ENCODE peak calls at places on chromosomes 7 and 10, in nine cellular contexts. G is endothelial cell of umbilical vein, B is vagina, I is esophagus muscularis mucosa, L is sigmoid colon, Y is uterus, N is suprapubic skin, T is ovary, S is IMR-90. F is an unnamed sample. For H3K4me1 and H3K27me3, the result is how much of the 10 kb centered on the place peaks cover.

GRCh38 chr7:44062903-44063295 is 2.5 kb downstream of the PGAM2 start:
- DNase-seq in G (no peak), B (no peak), I (no peak), L (no peak), Y (no peak), N (peak), T (no peak), S (no peak), F (peak)

GRCh38 chr7:142519077-142519789 is 230.0 kb upstream of the PRSS1 start:
- DNase-seq in G (no peak), B (no peak), I (peak), L (no peak), Y (no peak), N (no peak), T (no peak), S (peak), F (no peak)

GRCh38 chr7:31906479-31907171 is 163.6 kb downstream of the PDE1C start:
- DNase-seq in G (no peak), B (no peak), I (no peak), L (no peak), Y (no peak), N (no peak), T (no peak), S (no peak), F (no peak)

GRCh38 chr7:47540387-47541093 is 41.4 kb downstream of the TNS3 start:
- DNase-seq in G (no peak), B (no peak), I (no peak), L (no peak), Y (no peak), N (no peak), T (no peak), S (no peak), F (no peak)

GRCh38 chr7:143980746-143981510 is 19.2 kb upstream of the OR6B1 start:
- DNase-seq in G (no peak), B (no peak), I (no peak), L (no peak), Y (no peak), N (no peak), T (no peak), S (no peak), F (no peak)

GRCh38 chr10:4663162-4663992 is 162.6 kb upstream of the AKR1E2 start:
- DNase-seq in G (peak), B (no peak), I (no peak), L (peak), Y (peak), N (no peak), T (peak), S (peak), F (peak)

GRCh38 chr10:6669269-6669859 is 89.3 kb upstream of the PRKCQ start:
- DNase-seq in G (peak), B (no peak), I (no peak), L (no peak), Y (no peak), N (no peak), T (no peak), S (peak), F (no peak)

GRCh38 chr10:112677689-112678088 is 230.7 kb downstream of the VTI1A start:
- DNase-seq in G (no peak), B (no peak), I (no peak), L (no peak), Y (no peak), N (no peak), T (no peak), S (no peak), F (no peak)

GRCh38 chr7:127347567-127348246 is 44.8 kb downstream of the ZNF800 start:
- DNase-seq in G (peak), B (no peak), I (no peak), L (peak), Y (peak), N (peak), T (peak), S (peak), F (peak)

GRCh38 chr7:92159-92767 is 100.1 kb upstream of the FAM20C start:
- DNase-seq in G (no peak), B (no peak), I (no peak), L (no peak), Y (no peak), N (no peak), T (no peak), S (no peak), F (no peak)

GRCh38 chr10:35451103-35452016 is 115.1 kb downstream of the CCNY start:
- DNase-seq in G (no peak), B (no peak), I (no peak), L (no peak), Y (no peak), N (no peak), T (no peak), S (peak), F (no peak)

GRCh38 chr10:69456880-69457693 is 5.8 kb downstream of the TSPAN15 start:
- DNase-seq in G (no peak), B (no peak), I (no peak), L (peak), Y (no peak), N (no peak), T (no peak), S (no peak), F (no peak)

GRCh38 chr7:26238004-26238403 is 36.5 kb downstream of the CBX3 start:
- DNase-seq in G (no peak), B (no peak), I (no peak), L (no peak), Y (no peak), N (no peak), T (no peak), S (no peak), F (no peak)

GRCh38 chr10:73110345-73110849 is at the start of gene NUDT13:
- DNase-seq in G (peak), B (no peak), I (peak), L (peak), Y (peak), N (no peak), T (peak), S (peak), F (peak)

GRCh38 chr10:23892296-23892695 is 316.6 kb upstream of the KIAA1217 start:
- DNase-seq in G (no peak), B (no peak), I (no peak), L (no peak), Y (no peak), N (no peak), T (no peak), S (no peak), F (no peak)

GRCh38 chr10:98267894-98268693 is at the start of gene LOXL4:
- DNase-seq in G (no peak), B (no peak), I (no peak), L (peak), Y (peak), N (peak), T (peak), S (no peak), F (no peak)

GRCh38 chr10:60099998-60100747 is 193.8 kb upstream of the CCDC6 start:
- DNase-seq in G (peak), B (no peak), I (no peak), L (no peak), Y (no peak), N (no peak), T (no peak), S (peak), F (no peak)

GRCh38 chr10:93199221-93199681 is 125.6 kb downstream of the CYP26A1 start:
- DNase-seq in G (peak), B (no peak), I (peak), L (peak), Y (peak), N (no peak), T (peak), S (peak), F (peak)

GRCh38 chr10:94363251-94363565 is 469 bp upstream of the NOC3L start:
- DNase-seq in G (no peak), B (no peak), I (no peak), L (no peak), Y (no peak), N (no peak), T (no peak), S (no peak), F (no peak)

GRCh38 chr10:14384915-14385314 is 54.2 kb upstream of the FRMD4A start:
- DNase-seq in G (no peak), B (no peak), I (no peak), L (no peak), Y (no peak), N (no peak), T (no peak), S (no peak), F (no peak)
- H3K4me1 ChIP-seq in G (under half), B (under half), I (under half), L (under half), Y (under half), N (under half), T (under half), S (under half), F (under half)

GRCh38 chr7:91230100-91230499 is 34.1 kb upstream of the FZD1 start:
- DNase-seq in G (no peak), B (no peak), I (no peak), L (no peak), Y (no peak), N (no peak), T (no peak), S (no peak), F (no peak)
- H3K27me3 ChIP-seq in G (under half), B (under half), I (under half), L (under half), Y (under half), N (under half), T (under half), S (under half), F (under half)

GRCh38 chr7:5599543-5600200 is 176.0 kb upstream of the TNRC18 start:
- DNase-seq in G (no peak), B (no peak), I (no peak), L (no peak), Y (no peak), N (no peak), T (no peak), S (no peak), F (no peak)

GRCh38 chr7:5597772-5598171 is 174.1 kb upstream of the TNRC18 start:
- DNase-seq in G (no peak), B (no peak), I (no peak), L (no peak), Y (no peak), N (no peak), T (peak), S (no peak), F (no peak)

GRCh38 chr7:5598261-5598761 is 174.7 kb upstream of the TNRC18 start:
- DNase-seq in G (peak), B (no peak), I (no peak), L (peak), Y (no peak), N (no peak), T (no peak), S (no peak), F (no peak)

GRCh38 chr7:5596896-5597246 is 173.2 kb upstream of the TNRC18 start:
- DNase-seq in G (no peak), B (no peak), I (no peak), L (no peak), Y (no peak), N (no peak), T (peak), S (no peak), F (no peak)

DNA sequence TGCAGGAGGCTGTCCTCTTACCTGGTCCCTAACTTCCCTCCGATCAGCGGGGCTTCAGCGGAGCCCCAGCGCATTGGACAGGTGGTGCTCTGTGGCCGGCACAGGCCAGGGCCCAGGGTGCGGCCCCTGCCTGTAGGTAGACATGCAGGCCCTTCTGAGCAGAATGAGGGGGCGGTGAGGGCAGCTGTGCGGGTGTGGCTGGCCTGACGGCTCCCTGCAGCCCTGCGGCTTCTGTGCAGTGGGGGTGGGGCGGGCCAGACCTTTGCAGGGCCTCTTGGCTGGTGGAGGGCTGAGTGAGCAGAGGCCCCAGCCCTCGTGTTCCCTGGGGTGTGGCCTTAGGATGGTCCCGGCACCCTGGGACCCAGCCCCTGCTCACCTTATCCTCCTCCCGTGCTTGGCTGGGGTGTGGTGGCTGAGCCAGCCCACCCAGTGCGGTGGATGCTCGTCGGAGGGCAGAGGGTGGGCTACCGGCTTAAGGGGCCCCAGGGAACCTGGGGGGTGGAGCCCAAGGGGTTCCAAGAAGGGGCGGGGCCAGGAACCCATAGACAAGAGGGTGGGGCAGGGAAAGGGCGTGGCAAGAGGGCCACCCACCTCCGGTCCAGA is 175.2 kb upstream of the TNRC18 start:
- DNase-seq in G (no peak), B (no peak), I (no peak), L (no peak), Y (no peak), N (peak), T (peak), S (no peak), F (peak)
- TF ChIP-seq POLR2A in G (no peak), B (no peak), I (no peak), L (no peak), Y (no peak), N (no peak), T (no peak), S (no peak), F (no peak)

DNA sequence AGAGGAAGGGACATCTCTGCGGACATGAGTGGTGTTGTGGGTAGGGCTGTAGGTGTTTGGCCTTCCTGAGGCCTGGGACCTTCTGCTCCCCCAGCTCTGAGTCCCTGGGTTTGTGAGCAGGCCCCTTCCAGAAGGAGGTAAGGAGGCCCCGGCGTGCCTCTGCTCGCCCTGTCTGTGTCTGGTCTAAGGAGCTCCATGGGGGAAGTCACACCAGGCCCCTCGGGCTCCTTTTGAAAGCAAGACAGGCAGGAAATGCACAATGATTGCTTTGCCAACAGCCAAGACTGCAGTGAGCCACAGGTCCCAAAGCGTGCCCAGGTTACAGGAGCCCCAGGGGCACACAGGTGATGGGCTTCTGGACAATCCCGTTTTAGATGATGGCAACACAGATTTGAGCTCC is 89.5 kb downstream of the FAM53B start:
- DNase-seq in G (no peak), B (no peak), I (no peak), L (no peak), Y (no peak), N (no peak), T (no peak), S (no peak), F (no peak)
- H3K4me1 ChIP-seq in G (under half), B (half or more), I (under half), L (under half), Y (under half), N (half or more), T (under half), S (under half), F (under half)

GRCh38 chr10:22322663-22323160 is 1.8 kb downstream of the BMI1 start:
- DNase-seq in G (no peak), B (no peak), I (no peak), L (no peak), Y (no peak), N (no peak), T (no peak), S (no peak), F (no peak)
- H3K27me3 ChIP-seq in G (under half), B (under half), I (under half), L (under half), Y (under half), N (under half), T (under half), S (under half), F (under half)

DNA sequence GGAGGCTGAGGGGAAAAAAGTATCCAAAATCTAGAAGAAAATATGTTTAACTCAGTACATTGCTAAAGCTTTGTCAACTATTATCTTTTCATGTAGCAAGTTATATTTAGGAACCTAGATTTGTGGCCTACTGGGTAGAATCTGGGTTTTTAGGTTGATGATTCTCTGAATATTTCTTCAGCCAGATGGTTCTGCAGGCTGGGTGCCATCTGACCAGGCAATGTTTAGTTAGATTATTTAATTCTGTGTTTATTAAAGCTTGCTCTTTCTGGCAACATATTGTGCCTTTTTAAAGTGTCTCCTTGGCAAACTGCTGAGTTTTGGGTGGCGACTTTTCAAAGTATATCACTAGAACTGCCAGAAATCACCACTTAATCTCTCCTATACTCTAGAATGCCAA is 114.1 kb downstream of the LHFPL3 start:
- DNase-seq in G (no peak), B (no peak), I (no peak), L (no peak), Y (no peak), N (no peak), T (no peak), S (no peak), F (no peak)
- TF ChIP-seq POLR2A in G (no peak), B (no peak), I (no peak), L (no peak), Y (no peak), N (no peak), T (no peak), S (no peak), F (no peak)

DNA sequence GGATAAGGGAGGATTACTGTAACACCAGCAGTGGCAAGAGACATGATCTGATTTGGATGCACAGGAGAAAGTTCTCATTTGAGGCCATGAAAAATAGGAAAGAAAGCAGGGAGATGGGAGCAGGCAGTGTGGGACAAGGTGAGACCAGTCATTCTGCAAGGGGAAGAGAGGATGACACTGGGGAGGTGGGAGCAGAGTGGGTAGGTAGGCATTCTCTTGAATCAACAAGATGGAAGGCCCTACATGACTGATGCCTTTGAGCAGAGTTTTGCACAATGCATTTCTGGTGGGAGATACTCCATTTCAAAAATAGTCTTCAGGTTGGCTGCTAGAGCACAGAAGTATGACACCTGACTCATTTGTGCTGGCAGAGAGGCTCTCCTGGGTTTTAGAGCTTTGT is 10.5 kb downstream of the RPS24 start:
- DNase-seq in G (no peak), B (no peak), I (no peak), L (no peak), Y (no peak), N (no peak), T (no peak), S (no peak), F (no peak)
- H3K4me1 ChIP-seq in G (under half), B (under half), I (under half), L (under half), Y (under half), N (under half), T (under half), S (under half), F (under half)

GRCh38 chr7:33986951-33987948 is 81.9 kb downstream of the BMPER start:
- DNase-seq in G (peak), B (no peak), I (no peak), L (no peak), Y (peak), N (no peak), T (no peak), S (peak), F (no peak)
- H3K27me3 ChIP-seq in G (under half), B (under half), I (under half), L (under half), Y (under half), N (under half), T (under half), S (under half), F (under half)

DNA sequence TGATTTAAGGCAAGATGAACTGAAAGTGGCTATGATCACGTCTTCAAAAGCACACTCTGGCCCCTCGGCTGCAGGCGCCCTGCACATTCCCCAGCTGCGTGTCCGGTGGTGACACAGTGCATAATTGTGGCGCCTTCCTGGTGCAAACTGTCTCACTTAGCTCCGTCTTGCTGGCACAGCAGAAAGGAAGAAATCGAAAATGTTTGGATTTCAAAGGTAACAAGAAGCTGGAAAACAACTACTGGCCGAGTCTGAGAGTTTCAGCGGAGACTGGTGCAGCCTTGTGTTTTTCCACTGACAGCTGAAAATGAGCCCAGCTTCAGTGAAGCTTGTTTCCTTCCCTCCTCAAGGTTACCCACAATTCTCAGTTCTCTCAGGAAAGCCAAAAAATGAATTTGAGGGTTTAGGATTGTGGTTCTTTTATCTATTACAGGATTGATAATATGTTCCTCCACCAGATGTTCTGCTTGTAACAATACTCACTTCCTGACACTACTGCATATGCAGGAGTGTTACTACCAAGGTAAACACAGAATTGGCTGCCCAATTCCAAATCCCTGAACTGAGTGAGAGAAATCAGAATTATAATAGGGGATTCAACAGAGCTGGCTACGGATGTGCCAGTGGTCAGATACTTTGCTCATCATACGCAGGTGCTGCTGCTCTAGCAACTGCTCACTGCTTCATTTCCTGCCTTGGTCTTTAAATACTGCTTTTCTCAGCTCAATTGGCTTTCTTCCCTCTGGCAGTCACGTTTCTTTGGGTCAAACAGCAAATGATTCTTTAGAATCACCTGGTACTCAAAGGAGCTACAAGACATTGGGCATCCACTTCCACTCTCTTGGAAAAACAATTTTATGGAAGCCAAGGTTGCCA is 63.7 kb downstream of the TRUB1 start:
- DNase-seq in G (peak), B (no peak), I (no peak), L (no peak), Y (no peak), N (no peak), T (peak), S (peak), F (no peak)
- TF ChIP-seq POLR2A in G (no peak), B (no peak), I (no peak), L (no peak), Y (no peak), N (no peak), T (no peak), S (no peak), F (no peak)

DNA sequence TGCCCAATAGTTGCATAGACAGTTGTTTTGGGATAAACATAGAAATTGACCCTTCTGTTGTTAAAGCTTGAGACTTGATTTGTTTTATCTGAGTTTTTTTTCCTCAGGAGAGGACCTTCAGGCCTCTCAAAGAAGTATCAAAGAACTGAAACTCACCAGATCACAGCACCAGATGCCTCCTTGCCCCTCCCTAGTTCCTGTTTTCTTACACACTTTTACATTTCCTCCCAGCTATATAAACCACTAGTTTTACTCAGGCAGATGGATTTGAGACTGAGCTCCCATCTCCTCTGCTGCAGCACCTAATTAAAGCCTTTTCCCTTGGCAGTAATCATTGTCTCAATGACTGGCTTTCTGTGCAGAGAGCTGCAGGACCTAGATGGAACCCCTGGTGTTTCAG is 150.6 kb upstream of the NRG3 start:
- DNase-seq in G (no peak), B (no peak), I (no peak), L (no peak), Y (no peak), N (no peak), T (no peak), S (no peak), F (no peak)
- H3K4me1 ChIP-seq in G (under half), B (under half), I (under half), L (under half), Y (under half), N (under half), T (under half), S (under half), F (under half)

F was measured in transverse colon.